ENCODE peak calls at places on chromosomes 11 and 22, in nine cellular contexts. One of them, this sample, is unnamed. For H3K36me3, the result is how much of the 10 kb centered on the place peaks cover.

GRCh38 chr22:17733484-17733883 is 40.8 kb downstream of the BID start:
- DNase-seq in IMR-90: peak
- DNase-seq in GM23338: no peak
- DNase-seq in thoracic aorta: no peak
- DNase-seq in CD8-positive, alpha-beta T cell: no peak
- DNase-seq in right atrium auricular region: no peak
- DNase-seq in right lobe of liver: peak
- DNase-seq in Peyer's patch: no peak
- DNase-seq in esophagus muscularis mucosa: no peak
- DNase-seq in this sample: no peak

GRCh38 chr22:49962751-49963646 is 2.4 kb downstream of the PIM3 start:
- DNase-seq in thoracic aorta: no peak
- DNase-seq in right lobe of liver: peak
- DNase-seq in GM23338: no peak
- DNase-seq in IMR-90: no peak
- DNase-seq in right atrium auricular region: no peak
- DNase-seq in Peyer's patch: no peak
- DNase-seq in CD8-positive, alpha-beta T cell: no peak
- DNase-seq in esophagus muscularis mucosa: no peak
- DNase-seq in this sample: peak

GRCh38 chr11:31805629-31806185 is 5.4 kb downstream of the PAX6 start:
- DNase-seq in right atrium auricular region: peak
- DNase-seq in esophagus muscularis mucosa: peak
- DNase-seq in thoracic aorta: no peak
- DNase-seq in CD8-positive, alpha-beta T cell: no peak
- DNase-seq in Peyer's patch: no peak
- DNase-seq in right lobe of liver: no peak
- DNase-seq in GM23338: peak
- DNase-seq in IMR-90: no peak
- DNase-seq in this sample: peak

GRCh38 chr11:92657226-92657625 is 312.2 kb upstream of the MTNR1B start:
- DNase-seq in IMR-90: no peak
- DNase-seq in right lobe of liver: no peak
- DNase-seq in thoracic aorta: no peak
- DNase-seq in right atrium auricular region: no peak
- DNase-seq in GM23338: no peak
- DNase-seq in esophagus muscularis mucosa: peak
- DNase-seq in CD8-positive, alpha-beta T cell: no peak
- DNase-seq in Peyer's patch: no peak
- DNase-seq in this sample: no peak

GRCh38 chr11:36540998-36541397 is 26.8 kb upstream of the RAG1 start:
- DNase-seq in IMR-90: peak
- DNase-seq in CD8-positive, alpha-beta T cell: no peak
- DNase-seq in Peyer's patch: no peak
- DNase-seq in right lobe of liver: peak
- DNase-seq in GM23338: peak
- DNase-seq in thoracic aorta: no peak
- DNase-seq in right atrium auricular region: no peak
- DNase-seq in esophagus muscularis mucosa: no peak
- DNase-seq in this sample: no peak

GRCh38 chr22:26589367-26589844 is 526 bp downstream of the TPST2 start:
- DNase-seq in thoracic aorta: no peak
- DNase-seq in right atrium auricular region: no peak
- DNase-seq in right lobe of liver: peak
- DNase-seq in esophagus muscularis mucosa: no peak
- DNase-seq in GM23338: peak
- DNase-seq in CD8-positive, alpha-beta T cell: no peak
- DNase-seq in Peyer's patch: peak
- DNase-seq in IMR-90: peak
- DNase-seq in this sample: peak

GRCh38 chr22:41992496-41992895 is 6.1 kb upstream of the WBP2NL start:
- DNase-seq in thoracic aorta: no peak
- DNase-seq in Peyer's patch: no peak
- DNase-seq in right atrium auricular region: no peak
- DNase-seq in right lobe of liver: no peak
- DNase-seq in GM23338: no peak
- DNase-seq in CD8-positive, alpha-beta T cell: no peak
- DNase-seq in esophagus muscularis mucosa: no peak
- DNase-seq in IMR-90: no peak
- DNase-seq in this sample: no peak

GRCh38 chr22:47066616-47066905 is 304.1 kb downstream of the TBC1D22A start:
- DNase-seq in right atrium auricular region: no peak
- DNase-seq in esophagus muscularis mucosa: no peak
- DNase-seq in right lobe of liver: peak
- DNase-seq in IMR-90: no peak
- DNase-seq in Peyer's patch: no peak
- DNase-seq in thoracic aorta: no peak
- DNase-seq in CD8-positive, alpha-beta T cell: no peak
- DNase-seq in GM23338: no peak
- DNase-seq in this sample: no peak

GRCh38 chr22:30843245-30843644 is 125.3 kb downstream of the MORC2 start:
- DNase-seq in CD8-positive, alpha-beta T cell: no peak
- DNase-seq in IMR-90: no peak
- DNase-seq in esophagus muscularis mucosa: no peak
- DNase-seq in GM23338: no peak
- DNase-seq in Peyer's patch: no peak
- DNase-seq in right lobe of liver: no peak
- DNase-seq in thoracic aorta: no peak
- DNase-seq in right atrium auricular region: no peak
- DNase-seq in this sample: no peak

GRCh38 chr11:64703048-64703447 is 19.9 kb downstream of the NRXN2 start:
- DNase-seq in thoracic aorta: no peak
- DNase-seq in esophagus muscularis mucosa: no peak
- DNase-seq in Peyer's patch: no peak
- DNase-seq in right lobe of liver: no peak
- DNase-seq in IMR-90: no peak
- DNase-seq in right atrium auricular region: no peak
- DNase-seq in CD8-positive, alpha-beta T cell: no peak
- DNase-seq in GM23338: no peak
- DNase-seq in this sample: no peak

GRCh38 chr11:77233011-77233410 is 68.5 kb downstream of the GDPD4 start:
- DNase-seq in right atrium auricular region: no peak
- DNase-seq in IMR-90: no peak
- DNase-seq in esophagus muscularis mucosa: no peak
- DNase-seq in GM23338: no peak
- DNase-seq in thoracic aorta: no peak
- DNase-seq in right lobe of liver: no peak
- DNase-seq in Peyer's patch: no peak
- DNase-seq in CD8-positive, alpha-beta T cell: no peak
- DNase-seq in this sample: no peak

GRCh38 chr11:66365711-66366619 is 5.6 kb downstream of the SLC29A2 start:
- DNase-seq in Peyer's patch: no peak
- DNase-seq in right lobe of liver: no peak
- DNase-seq in esophagus muscularis mucosa: no peak
- DNase-seq in IMR-90: no peak
- DNase-seq in right atrium auricular region: no peak
- DNase-seq in GM23338: no peak
- DNase-seq in thoracic aorta: no peak
- DNase-seq in CD8-positive, alpha-beta T cell: no peak
- DNase-seq in this sample: no peak

DNA sequence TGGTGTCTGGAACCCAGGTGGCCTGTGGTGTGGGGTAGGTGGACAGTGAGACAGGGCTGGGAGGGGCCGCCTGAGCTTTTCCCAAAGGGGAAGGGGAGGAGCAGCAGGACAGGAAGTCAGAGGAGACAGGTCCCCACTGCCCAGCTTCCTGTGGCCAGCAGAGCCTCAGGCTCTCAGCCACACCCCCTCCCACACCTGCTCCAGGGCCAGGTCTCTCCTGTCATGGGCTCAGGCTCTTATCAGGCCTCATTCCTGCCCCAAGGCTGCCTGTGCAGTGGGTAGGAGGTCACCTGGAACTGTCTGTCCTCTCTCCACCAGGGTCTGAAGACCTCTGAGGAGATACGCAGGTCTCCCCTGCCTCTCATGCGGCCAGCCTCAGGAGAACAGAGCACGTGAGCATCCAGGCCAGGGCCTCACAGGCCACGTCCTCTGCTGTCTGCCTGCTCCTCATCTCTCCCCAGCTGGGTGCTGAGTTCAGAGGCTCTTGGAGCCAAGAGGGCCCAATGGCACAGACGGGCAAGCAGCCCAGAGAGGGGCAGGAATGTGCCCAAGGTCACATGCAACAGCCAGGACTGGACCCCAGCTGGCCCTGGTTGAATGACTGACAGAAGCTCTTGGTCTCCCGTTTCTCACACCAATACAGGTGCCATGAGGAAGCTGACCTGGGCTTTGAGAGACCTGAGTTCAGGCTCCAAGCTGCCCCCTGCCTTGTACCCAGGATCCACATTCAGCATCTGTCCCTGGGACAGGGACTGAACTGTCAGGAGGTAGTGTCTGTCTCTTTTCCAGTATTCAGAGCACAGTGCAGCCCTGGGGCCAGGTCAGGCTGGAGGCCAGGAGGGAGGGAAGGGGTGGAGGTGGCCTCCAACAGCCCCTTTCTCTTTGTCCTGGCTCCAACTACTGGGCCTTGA is 16.7 kb downstream of the STARD10 start:
- DNase-seq in IMR-90: no peak
- DNase-seq in right lobe of liver: peak
- DNase-seq in right atrium auricular region: no peak
- DNase-seq in CD8-positive, alpha-beta T cell: no peak
- DNase-seq in GM23338: no peak
- DNase-seq in Peyer's patch: no peak
- DNase-seq in thoracic aorta: no peak
- DNase-seq in esophagus muscularis mucosa: no peak
- DNase-seq in this sample: peak
- H3K27ac ChIP-seq in IMR-90: no peak
- H3K27ac ChIP-seq in right lobe of liver: peak
- H3K27ac ChIP-seq in right atrium auricular region: peak
- H3K27ac ChIP-seq in CD8-positive, alpha-beta T cell: no peak
- H3K27ac ChIP-seq in GM23338: no peak
- H3K27ac ChIP-seq in Peyer's patch: peak
- H3K27ac ChIP-seq in thoracic aorta: no peak
- H3K27ac ChIP-seq in esophagus muscularis mucosa: no peak
- H3K27ac ChIP-seq in this sample: no peak

GRCh38 chr22:28008056-28008455 is 89.0 kb upstream of the PITPNB start:
- DNase-seq in CD8-positive, alpha-beta T cell: no peak
- DNase-seq in IMR-90: no peak
- DNase-seq in esophagus muscularis mucosa: no peak
- DNase-seq in right lobe of liver: no peak
- DNase-seq in right atrium auricular region: no peak
- DNase-seq in GM23338: no peak
- DNase-seq in Peyer's patch: no peak
- DNase-seq in thoracic aorta: no peak
- DNase-seq in this sample: peak

GRCh38 chr22:28009272-28009827 is 90.3 kb upstream of the PITPNB start:
- DNase-seq in thoracic aorta: peak
- DNase-seq in CD8-positive, alpha-beta T cell: peak
- DNase-seq in esophagus muscularis mucosa: no peak
- DNase-seq in right atrium auricular region: no peak
- DNase-seq in Peyer's patch: peak
- DNase-seq in right lobe of liver: peak
- DNase-seq in IMR-90: peak
- DNase-seq in GM23338: peak
- DNase-seq in this sample: peak

GRCh38 chr22:28006271-28006670 is 87.2 kb upstream of the PITPNB start:
- DNase-seq in thoracic aorta: no peak
- DNase-seq in IMR-90: peak
- DNase-seq in Peyer's patch: no peak
- DNase-seq in CD8-positive, alpha-beta T cell: no peak
- DNase-seq in esophagus muscularis mucosa: no peak
- DNase-seq in GM23338: no peak
- DNase-seq in right lobe of liver: no peak
- DNase-seq in right atrium auricular region: no peak
- DNase-seq in this sample: peak

GRCh38 chr22:28005513-28005912 is 86.5 kb upstream of the PITPNB start:
- DNase-seq in right lobe of liver: no peak
- DNase-seq in thoracic aorta: no peak
- DNase-seq in CD8-positive, alpha-beta T cell: no peak
- DNase-seq in right atrium auricular region: no peak
- DNase-seq in GM23338: no peak
- DNase-seq in esophagus muscularis mucosa: no peak
- DNase-seq in IMR-90: no peak
- DNase-seq in Peyer's patch: no peak
- DNase-seq in this sample: peak

DNA sequence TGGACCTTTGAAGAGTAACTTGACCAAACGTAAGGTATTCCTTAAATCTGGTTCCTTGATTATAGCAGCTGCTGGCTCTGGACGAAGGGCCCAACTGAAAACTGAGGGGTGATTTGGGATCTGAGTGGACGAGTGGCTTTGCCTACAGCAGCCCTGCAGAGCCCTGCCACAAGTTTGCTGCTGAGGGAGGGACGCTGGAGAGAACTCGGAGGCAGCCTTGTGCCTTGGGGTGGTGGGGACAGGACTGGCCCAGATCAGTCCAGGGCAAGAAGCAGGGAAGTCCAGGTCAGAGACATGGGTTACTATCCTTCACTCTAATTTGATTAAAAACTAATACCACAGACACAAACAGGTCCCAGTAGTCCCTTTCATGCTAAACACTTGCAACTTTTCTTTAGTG is 89.6 kb upstream of the PITPNB start:
- DNase-seq in thoracic aorta: no peak
- DNase-seq in IMR-90: no peak
- DNase-seq in right atrium auricular region: no peak
- DNase-seq in esophagus muscularis mucosa: no peak
- DNase-seq in Peyer's patch: no peak
- DNase-seq in CD8-positive, alpha-beta T cell: no peak
- DNase-seq in GM23338: no peak
- DNase-seq in right lobe of liver: no peak
- DNase-seq in this sample: no peak
- H3K36me3 ChIP-seq in thoracic aorta: under half
- H3K36me3 ChIP-seq in IMR-90: under half
- H3K36me3 ChIP-seq in right atrium auricular region: under half
- H3K36me3 ChIP-seq in esophagus muscularis mucosa: under half
- H3K36me3 ChIP-seq in Peyer's patch: under half
- H3K36me3 ChIP-seq in CD8-positive, alpha-beta T cell: under half
- H3K36me3 ChIP-seq in GM23338: under half
- H3K36me3 ChIP-seq in right lobe of liver: under half
- H3K36me3 ChIP-seq in this sample: under half

GRCh38 chr22:33529424-33530113 is 390.7 kb downstream of the LARGE1 start:
- DNase-seq in Peyer's patch: no peak
- DNase-seq in IMR-90: peak
- DNase-seq in right atrium auricular region: no peak
- DNase-seq in CD8-positive, alpha-beta T cell: no peak
- DNase-seq in esophagus muscularis mucosa: no peak
- DNase-seq in thoracic aorta: no peak
- DNase-seq in right lobe of liver: no peak
- DNase-seq in GM23338: no peak
- DNase-seq in this sample: no peak
- TF ChIP-seq CTCF in Peyer's patch: no peak
- TF ChIP-seq CTCF in IMR-90: no peak
- TF ChIP-seq CTCF in right atrium auricular region: no peak
- TF ChIP-seq CTCF in CD8-positive, alpha-beta T cell: no peak
- TF ChIP-seq CTCF in esophagus muscularis mucosa: no peak
- TF ChIP-seq CTCF in thoracic aorta: no peak
- TF ChIP-seq CTCF in right lobe of liver: no peak
- TF ChIP-seq CTCF in GM23338: no peak
- TF ChIP-seq CTCF in this sample: no peak

GRCh38 chr11:2305862-2306823 is 4.3 kb downstream of the TSPAN32 start:
- DNase-seq in right atrium auricular region: peak
- DNase-seq in IMR-90: peak
- DNase-seq in right lobe of liver: peak
- DNase-seq in CD8-positive, alpha-beta T cell: no peak
- DNase-seq in Peyer's patch: peak
- DNase-seq in thoracic aorta: no peak
- DNase-seq in GM23338: no peak
- DNase-seq in esophagus muscularis mucosa: no peak
- DNase-seq in this sample: no peak
- H3K27ac ChIP-seq in right atrium auricular region: peak
- H3K27ac ChIP-seq in IMR-90: peak
- H3K27ac ChIP-seq in right lobe of liver: no peak
- H3K27ac ChIP-seq in CD8-positive, alpha-beta T cell: peak
- H3K27ac ChIP-seq in Peyer's patch: peak
- H3K27ac ChIP-seq in thoracic aorta: peak
- H3K27ac ChIP-seq in GM23338: no peak
- H3K27ac ChIP-seq in esophagus muscularis mucosa: peak
- H3K27ac ChIP-seq in this sample: peak

This sample was measured in left lung.